ENCODE peak calls at places on chromosome 18, in six cellular contexts. One of them, this sample, is unnamed.

GRCh38 chr18:72206814-72207213 is 337.3 kb downstream of the CBLN2 start:
- DNase-seq in fibroblast of pulmonary artery: no peak
- DNase-seq in lower lobe of right lung: no peak
- DNase-seq in cardiac fibroblast: no peak
- DNase-seq in adrenal gland: no peak
- DNase-seq in AG04450: no peak
- DNase-seq in this sample: no peak

GRCh38 chr18:72808688-72809087 is 59.1 kb downstream of the NETO1 start:
- DNase-seq in cardiac fibroblast: no peak
- DNase-seq in fibroblast of pulmonary artery: no peak
- DNase-seq in lower lobe of right lung: no peak
- DNase-seq in adrenal gland: no peak
- DNase-seq in AG04450: no peak
- DNase-seq in this sample: no peak

GRCh38 chr18:44537521-44537920 is 143.2 kb upstream of the SETBP1 start:
- DNase-seq in fibroblast of pulmonary artery: peak
- DNase-seq in AG04450: peak
- DNase-seq in adrenal gland: no peak
- DNase-seq in lower lobe of right lung: no peak
- DNase-seq in cardiac fibroblast: peak
- DNase-seq in this sample: peak

GRCh38 chr18:36534154-36534688 is 236.7 kb downstream of the FHOD3 start:
- DNase-seq in fibroblast of pulmonary artery: no peak
- DNase-seq in lower lobe of right lung: no peak
- DNase-seq in cardiac fibroblast: no peak
- DNase-seq in AG04450: no peak
- DNase-seq in adrenal gland: no peak
- DNase-seq in this sample: no peak

GRCh38 chr18:69380324-69380723 is 20.4 kb upstream of the DOK6 start:
- DNase-seq in cardiac fibroblast: no peak
- DNase-seq in AG04450: no peak
- DNase-seq in lower lobe of right lung: no peak
- DNase-seq in adrenal gland: no peak
- DNase-seq in fibroblast of pulmonary artery: no peak
- DNase-seq in this sample: no peak

GRCh38 chr18:56576826-56577573 is 61.4 kb downstream of the TXNL1 start:
- DNase-seq in lower lobe of right lung: no peak
- DNase-seq in fibroblast of pulmonary artery: peak
- DNase-seq in adrenal gland: peak
- DNase-seq in AG04450: no peak
- DNase-seq in cardiac fibroblast: peak
- DNase-seq in this sample: peak

GRCh38 chr18:10239138-10239537 is 215.3 kb upstream of the APCDD1 start:
- DNase-seq in adrenal gland: peak
- DNase-seq in fibroblast of pulmonary artery: peak
- DNase-seq in lower lobe of right lung: peak
- DNase-seq in AG04450: no peak
- DNase-seq in cardiac fibroblast: peak
- DNase-seq in this sample: peak

GRCh38 chr18:56168049-56168781 is 470.2 kb downstream of the TXNL1 start:
- DNase-seq in cardiac fibroblast: peak
- DNase-seq in adrenal gland: peak
- DNase-seq in AG04450: peak
- DNase-seq in fibroblast of pulmonary artery: peak
- DNase-seq in lower lobe of right lung: no peak
- DNase-seq in this sample: peak

GRCh38 chr18:69401475-69402218 is 959 bp downstream of the DOK6 start:
- DNase-seq in fibroblast of pulmonary artery: peak
- DNase-seq in adrenal gland: no peak
- DNase-seq in cardiac fibroblast: peak
- DNase-seq in AG04450: no peak
- DNase-seq in lower lobe of right lung: no peak
- DNase-seq in this sample: peak

GRCh38 chr18:10526211-10526949 is 553 bp downstream of the NAPG start:
- DNase-seq in fibroblast of pulmonary artery: peak
- DNase-seq in AG04450: no peak
- DNase-seq in lower lobe of right lung: peak
- DNase-seq in adrenal gland: peak
- DNase-seq in cardiac fibroblast: peak
- DNase-seq in this sample: peak

GRCh38 chr18:11784905-11785304 is 66.3 kb upstream of the CHMP1B start:
- DNase-seq in cardiac fibroblast: no peak
- DNase-seq in lower lobe of right lung: no peak
- DNase-seq in AG04450: no peak
- DNase-seq in fibroblast of pulmonary artery: no peak
- DNase-seq in adrenal gland: no peak
- DNase-seq in this sample: no peak

GRCh38 chr18:12441475-12442035 is 33.8 kb downstream of the PRELID3A start:
- DNase-seq in fibroblast of pulmonary artery: no peak
- DNase-seq in adrenal gland: no peak
- DNase-seq in AG04450: no peak
- DNase-seq in lower lobe of right lung: no peak
- DNase-seq in cardiac fibroblast: no peak
- DNase-seq in this sample: no peak

GRCh38 chr18:44356566-44357157 is 324.0 kb upstream of the SETBP1 start:
- DNase-seq in cardiac fibroblast: no peak
- DNase-seq in adrenal gland: no peak
- DNase-seq in fibroblast of pulmonary artery: no peak
- DNase-seq in lower lobe of right lung: no peak
- DNase-seq in AG04450: no peak
- DNase-seq in this sample: no peak

GRCh38 chr18:24181806-24182205 is 42.9 kb downstream of the CABYR start:
- DNase-seq in cardiac fibroblast: peak
- DNase-seq in lower lobe of right lung: no peak
- DNase-seq in adrenal gland: no peak
- DNase-seq in fibroblast of pulmonary artery: peak
- DNase-seq in AG04450: no peak
- DNase-seq in this sample: no peak

GRCh38 chr18:13550446-13551304 is 175.7 kb downstream of the FAM210A start:
- DNase-seq in lower lobe of right lung: no peak
- DNase-seq in adrenal gland: no peak
- DNase-seq in AG04450: no peak
- DNase-seq in fibroblast of pulmonary artery: no peak
- DNase-seq in cardiac fibroblast: no peak
- DNase-seq in this sample: no peak

GRCh38 chr18:10010611-10011015 is 96.8 kb downstream of the VAPA start:
- DNase-seq in fibroblast of pulmonary artery: peak
- DNase-seq in lower lobe of right lung: no peak
- DNase-seq in cardiac fibroblast: peak
- DNase-seq in AG04450: peak
- DNase-seq in adrenal gland: peak
- DNase-seq in this sample: peak

GRCh38 chr18:76697441-76697901 is 124.9 kb upstream of the ZNF236 start:
- DNase-seq in lower lobe of right lung: no peak
- DNase-seq in cardiac fibroblast: peak
- DNase-seq in AG04450: no peak
- DNase-seq in fibroblast of pulmonary artery: peak
- DNase-seq in adrenal gland: peak
- DNase-seq in this sample: peak

GRCh38 chr18:40810371-40810770 is 1144.7 kb upstream of the PIK3C3 start:
- DNase-seq in fibroblast of pulmonary artery: peak
- DNase-seq in adrenal gland: no peak
- DNase-seq in lower lobe of right lung: no peak
- DNase-seq in AG04450: no peak
- DNase-seq in cardiac fibroblast: peak
- DNase-seq in this sample: no peak

GRCh38 chr18:40124107-40124506 is 1830.9 kb upstream of the PIK3C3 start:
- DNase-seq in lower lobe of right lung: no peak
- DNase-seq in fibroblast of pulmonary artery: peak
- DNase-seq in AG04450: peak
- DNase-seq in adrenal gland: no peak
- DNase-seq in cardiac fibroblast: peak
- DNase-seq in this sample: no peak

GRCh38 chr18:62928316-62928715 is 213.0 kb downstream of the PHLPP1 start:
- DNase-seq in adrenal gland: no peak
- DNase-seq in cardiac fibroblast: peak
- DNase-seq in fibroblast of pulmonary artery: peak
- DNase-seq in lower lobe of right lung: no peak
- DNase-seq in AG04450: no peak
- DNase-seq in this sample: peak

DNA sequence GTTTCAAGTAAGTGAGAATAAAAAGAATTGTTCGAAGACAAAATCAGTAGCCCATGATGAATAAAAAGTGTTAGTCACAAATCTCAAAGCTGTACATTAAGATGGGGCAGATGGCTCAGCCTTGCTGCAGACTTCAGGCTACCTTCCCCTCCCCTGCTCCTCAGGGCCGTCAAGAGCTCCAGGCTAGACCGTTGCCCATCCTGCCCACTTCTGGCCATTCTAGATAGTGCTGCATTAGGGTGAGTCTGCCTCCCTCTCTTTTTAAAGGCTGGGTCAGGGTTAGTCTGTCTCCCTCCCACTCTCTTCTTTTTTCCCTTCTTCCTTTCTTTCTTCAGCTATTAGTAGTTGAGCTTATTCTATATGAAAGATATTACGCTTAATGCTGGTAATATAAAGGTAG is 86.0 kb downstream of the MAPRE2 start:
- DNase-seq in cardiac fibroblast: peak
- DNase-seq in fibroblast of pulmonary artery: peak
- DNase-seq in AG04450: no peak
- DNase-seq in adrenal gland: no peak
- DNase-seq in lower lobe of right lung: no peak
- DNase-seq in this sample: no peak
- TF ChIP-seq CTCF in cardiac fibroblast: peak
- TF ChIP-seq CTCF in fibroblast of pulmonary artery: peak
- TF ChIP-seq CTCF in AG04450: peak
- TF ChIP-seq CTCF in adrenal gland: no peak
- TF ChIP-seq CTCF in lower lobe of right lung: no peak
- TF ChIP-seq CTCF in this sample: peak

DNA sequence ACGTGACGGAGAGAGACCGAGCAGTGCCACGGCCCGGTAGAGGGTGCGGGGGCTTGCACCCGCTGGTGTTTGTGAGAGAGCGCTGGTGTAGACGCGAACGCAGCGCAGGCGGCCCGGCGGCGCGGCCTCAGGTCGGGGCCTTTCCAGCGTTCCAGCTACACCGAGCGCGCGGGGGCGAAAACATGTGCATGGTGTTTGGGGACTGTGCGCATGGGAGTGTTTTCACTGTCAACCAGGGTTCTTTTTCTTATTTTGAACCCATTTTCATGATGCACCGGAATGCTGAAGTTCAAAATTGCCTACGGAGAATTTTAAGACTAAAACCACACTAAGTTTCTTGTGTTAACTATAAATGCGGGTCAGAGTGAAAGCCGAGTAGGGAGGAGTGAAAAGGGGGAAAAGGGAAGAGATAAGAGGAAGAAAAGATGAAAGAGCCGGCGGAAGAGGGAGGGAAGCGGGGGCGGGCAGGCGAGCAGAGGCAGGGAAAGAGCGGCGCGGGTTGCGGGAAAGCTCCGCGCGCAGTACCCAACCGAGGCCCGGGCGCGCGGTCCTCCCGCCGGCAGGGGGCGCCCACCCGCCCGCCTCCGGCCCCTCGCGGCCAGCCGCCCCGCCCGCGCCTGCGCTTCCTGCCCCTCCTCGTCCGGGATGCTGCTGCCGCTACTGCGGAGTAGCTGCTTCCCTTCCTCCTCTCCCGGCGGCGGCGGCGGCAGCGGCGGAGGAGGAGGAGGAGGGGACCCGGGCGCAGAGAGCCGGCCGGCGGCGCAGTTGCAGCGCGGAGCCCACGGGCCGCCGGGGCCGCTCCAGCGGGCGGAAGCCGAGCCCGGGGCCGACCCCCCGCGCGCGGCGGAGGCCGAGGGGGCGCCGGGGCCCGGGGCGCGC is at the start of gene RAB12:
- DNase-seq in adrenal gland: peak
- DNase-seq in lower lobe of right lung: peak
- DNase-seq in fibroblast of pulmonary artery: peak
- DNase-seq in AG04450: peak
- DNase-seq in cardiac fibroblast: peak
- DNase-seq in this sample: peak
- TF ChIP-seq CTCF in adrenal gland: no peak
- TF ChIP-seq CTCF in lower lobe of right lung: peak
- TF ChIP-seq CTCF in fibroblast of pulmonary artery: no peak
- TF ChIP-seq CTCF in AG04450: peak
- TF ChIP-seq CTCF in cardiac fibroblast: peak
- TF ChIP-seq CTCF in this sample: peak

DNA sequence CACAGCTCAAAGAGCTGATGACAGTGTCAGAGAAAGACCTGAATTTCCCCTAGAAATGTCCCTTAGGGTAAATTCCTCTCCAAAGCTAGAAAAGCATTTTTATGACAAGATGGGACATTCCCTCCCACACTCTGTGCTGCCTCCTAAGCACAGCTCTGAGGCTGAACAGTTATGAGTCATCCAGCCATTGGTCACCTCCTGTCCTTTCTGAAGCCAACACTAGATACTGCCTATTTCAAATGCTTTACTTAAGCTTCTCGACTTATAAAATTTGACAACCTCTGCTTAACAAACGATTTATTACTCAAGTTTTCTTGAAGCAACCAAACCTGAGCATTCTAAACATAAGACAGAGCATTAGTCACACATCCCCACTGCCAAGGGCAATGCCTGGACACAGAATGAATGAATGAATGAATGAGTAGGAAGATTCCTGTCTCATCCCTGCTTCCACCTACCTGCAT is 35.4 kb downstream of the B4GALT6 start:
- DNase-seq in adrenal gland: peak
- DNase-seq in lower lobe of right lung: no peak
- DNase-seq in fibroblast of pulmonary artery: peak
- DNase-seq in AG04450: no peak
- DNase-seq in cardiac fibroblast: peak
- DNase-seq in this sample: peak
- TF ChIP-seq CTCF in adrenal gland: no peak
- TF ChIP-seq CTCF in lower lobe of right lung: no peak
- TF ChIP-seq CTCF in fibroblast of pulmonary artery: no peak
- TF ChIP-seq CTCF in AG04450: no peak
- TF ChIP-seq CTCF in cardiac fibroblast: no peak
- TF ChIP-seq CTCF in this sample: no peak

GRCh38 chr18:46772396-46772795 is 15.5 kb upstream of the ST8SIA5 start:
- DNase-seq in AG04450: no peak
- DNase-seq in lower lobe of right lung: no peak
- DNase-seq in cardiac fibroblast: no peak
- DNase-seq in fibroblast of pulmonary artery: no peak
- DNase-seq in adrenal gland: no peak
- DNase-seq in this sample: no peak

GRCh38 chr18:46771141-46771540 is 14.3 kb upstream of the ST8SIA5 start:
- DNase-seq in cardiac fibroblast: no peak
- DNase-seq in lower lobe of right lung: no peak
- DNase-seq in fibroblast of pulmonary artery: no peak
- DNase-seq in AG04450: no peak
- DNase-seq in adrenal gland: no peak
- DNase-seq in this sample: no peak

GRCh38 chr18:46767217-46767616 is 10.4 kb upstream of the ST8SIA5 start:
- DNase-seq in cardiac fibroblast: no peak
- DNase-seq in adrenal gland: no peak
- DNase-seq in lower lobe of right lung: no peak
- DNase-seq in AG04450: no peak
- DNase-seq in fibroblast of pulmonary artery: no peak
- DNase-seq in this sample: no peak

GRCh38 chr18:46768166-46768921 is 11.5 kb upstream of the ST8SIA5 start:
- DNase-seq in lower lobe of right lung: no peak
- DNase-seq in adrenal gland: no peak
- DNase-seq in fibroblast of pulmonary artery: no peak
- DNase-seq in cardiac fibroblast: no peak
- DNase-seq in AG04450: no peak
- DNase-seq in this sample: no peak

DNA sequence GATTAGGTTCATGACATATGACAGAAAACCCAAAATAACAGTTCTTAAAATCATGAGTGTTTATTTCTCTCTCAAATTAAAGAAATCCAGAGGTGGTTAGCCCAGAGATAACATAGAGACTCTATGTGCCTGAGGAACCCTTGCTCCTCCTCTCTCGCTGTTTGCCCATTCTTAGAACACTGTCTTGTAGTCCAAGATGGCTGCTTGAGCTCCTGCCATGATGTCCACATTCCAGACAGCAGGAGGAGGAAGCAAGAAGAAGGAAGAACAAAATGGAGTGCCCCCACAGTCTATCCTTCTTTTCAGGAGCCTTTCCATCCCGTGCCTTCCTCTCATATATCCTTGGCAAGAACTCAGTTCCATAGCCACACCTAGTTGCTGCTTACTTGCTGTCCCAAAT is 13.9 kb upstream of the ST8SIA5 start:
- DNase-seq in AG04450: no peak
- DNase-seq in cardiac fibroblast: no peak
- DNase-seq in lower lobe of right lung: no peak
- DNase-seq in fibroblast of pulmonary artery: no peak
- DNase-seq in adrenal gland: no peak
- DNase-seq in this sample: no peak
- TF ChIP-seq CTCF in AG04450: no peak
- TF ChIP-seq CTCF in cardiac fibroblast: no peak
- TF ChIP-seq CTCF in lower lobe of right lung: no peak
- TF ChIP-seq CTCF in fibroblast of pulmonary artery: no peak
- TF ChIP-seq CTCF in adrenal gland: no peak
- TF ChIP-seq CTCF in this sample: no peak

This sample was measured in fibroblast of villous mesenchyme.